ENCODE peak calls at places on chromosomes 13 and 19, in seven cellular contexts. B is psoas muscle; O is tibial artery; S is PC-9; R is Peyer's patch; D is coronary artery; E is CD8-positive, alpha-beta T cell. Y is an unnamed sample.

GRCh38 chr19:13712767-13713201 is 51.5 kb upstream of the MRI1 start:
- DNase-seq in B (no peak), O (no peak), S (no peak), R (no peak), D (no peak), E (no peak), Y (no peak)

GRCh38 chr19:5340637-5341447 is at the start of gene PTPRS:
- DNase-seq in B (peak; percentile 83), O (peak; percentile 76), S (no peak), R (peak; percentile 70), D (no peak), E (peak; percentile 85), Y (peak; percentile 35)

GRCh38 chr19:8494158-8494557 is 8.3 kb downstream of the PRAM1 start:
- DNase-seq in B (no peak), O (no peak), S (no peak), R (no peak), D (no peak), E (no peak), Y (no peak)

GRCh38 chr19:3902317-3902973 is 22.0 kb downstream of the ATCAY start:
- DNase-seq in B (no peak), O (no peak), S (no peak), R (no peak), D (no peak), E (no peak), Y (no peak)

GRCh38 chr13:19781526-19781925 is 1.2 kb downstream of the PSPC1 start:
- DNase-seq in B (no peak), O (no peak), S (no peak), R (no peak), D (no peak), E (no peak), Y (no peak)

GRCh38 chr13:52161193-52161646 is 1.8 kb upstream of the NEK3 start:
- DNase-seq in B (no peak), O (no peak), S (no peak), R (no peak), D (no peak), E (no peak), Y (no peak)

GRCh38 chr13:20102776-20103175 is 58.1 kb downstream of the GJA3 start:
- DNase-seq in B (no peak), O (no peak), S (no peak), R (no peak), D (no peak), E (no peak), Y (no peak)

GRCh38 chr13:36074659-36075058 is 56.5 kb downstream of the DCLK1 start:
- DNase-seq in B (no peak), O (no peak), S (no peak), R (no peak), D (no peak), E (no peak), Y (no peak)

GRCh38 chr19:18156841-18157464 is 4.0 kb downstream of the PIK3R2 start:
- DNase-seq in B (peak; percentile 79), O (peak; percentile 90), S (no peak), R (peak; percentile 94), D (no peak), E (no peak), Y (peak; percentile 86)

GRCh38 chr19:10961763-10962536 is 1.1 kb downstream of the SMARCA4 start:
- DNase-seq in B (no peak), O (no peak), S (no peak), R (no peak), D (no peak), E (no peak), Y (no peak)

GRCh38 chr19:6778386-6778785 is 5.9 kb downstream of the VAV1 start:
- DNase-seq in B (no peak), O (no peak), S (no peak), R (no peak), D (no peak), E (no peak), Y (no peak)

GRCh38 chr19:13381827-13382632 is 124.2 kb downstream of the CACNA1A start:
- DNase-seq in B (no peak), O (no peak), S (no peak), R (no peak), D (no peak), E (no peak), Y (no peak)

GRCh38 chr19:11560404-11560988 is 1.5 kb upstream of the ELOF1 start:
- DNase-seq in B (no peak), O (no peak), S (peak; percentile 61), R (no peak), D (no peak), E (peak; percentile 61), Y (no peak)

GRCh38 chr13:52738719-52739467 is 727 bp downstream of the CNMD start:
- DNase-seq in B (no peak), O (no peak), S (no peak), R (peak; percentile 46), D (no peak), E (peak; percentile 36), Y (no peak)

GRCh38 chr13:91922969-91923592 is 524.7 kb downstream of the GPC5 start:
- DNase-seq in B (no peak), O (no peak), S (no peak), R (no peak), D (no peak), E (no peak), Y (no peak)

GRCh38 chr13:22592515-22592914 is 588.3 kb upstream of the SGCG start:
- DNase-seq in B (no peak), O (no peak), S (no peak), R (no peak), D (no peak), E (no peak), Y (no peak)

GRCh38 chr19:29612121-29612520 is 6.0 kb downstream of the POP4 start:
- DNase-seq in B (no peak), O (no peak), S (no peak), R (no peak), D (no peak), E (no peak), Y (no peak)

GRCh38 chr13:40963927-40964326 is 55.2 kb downstream of the ELF1 start:
- DNase-seq in B (no peak), O (no peak), S (peak; percentile 69), R (no peak), D (no peak), E (no peak), Y (no peak)

GRCh38 chr13:40961826-40962225 is 57.3 kb downstream of the ELF1 start:
- DNase-seq in B (no peak), O (no peak), S (no peak), R (no peak), D (no peak), E (no peak), Y (no peak)

GRCh38 chr13:40968416-40969000 is 50.6 kb downstream of the ELF1 start:
- DNase-seq in B (no peak), O (no peak), S (no peak), R (no peak), D (no peak), E (no peak), Y (no peak)

GRCh38 chr13:40969169-40969901 is 49.8 kb downstream of the ELF1 start:
- DNase-seq in B (no peak), O (no peak), S (no peak), R (no peak), D (no peak), E (peak; percentile 18), Y (peak; percentile 50)

DNA sequence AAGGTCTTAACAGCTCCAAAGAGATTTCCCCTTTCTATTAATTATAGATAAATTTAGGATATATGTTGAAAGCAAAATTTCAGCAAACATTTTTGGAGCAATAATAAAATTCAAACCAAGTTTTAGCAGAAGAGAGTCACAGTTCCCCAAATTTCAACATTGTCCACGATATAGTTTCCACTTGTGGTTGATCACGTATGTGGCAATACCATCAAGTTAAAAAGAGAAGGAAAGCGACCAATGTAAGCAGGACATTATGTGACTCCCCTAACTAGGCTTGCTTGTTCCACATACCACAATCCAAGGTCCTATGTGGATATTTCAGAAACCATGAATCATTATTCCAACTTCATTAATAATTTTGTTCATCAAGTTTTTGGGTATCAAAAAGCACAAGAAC is 52.8 kb downstream of the ELF1 start:
- DNase-seq in B (no peak), O (no peak), S (no peak), R (no peak), D (no peak), E (no peak), Y (no peak)
- H3K4me3 ChIP-seq in B (no peak overlapping the region), O (no peak overlapping the region), S (no peak overlapping the region), R (no peak overlapping the region), D (no peak overlapping the region), E (no peak overlapping the region), Y (no peak overlapping the region)

DNA sequence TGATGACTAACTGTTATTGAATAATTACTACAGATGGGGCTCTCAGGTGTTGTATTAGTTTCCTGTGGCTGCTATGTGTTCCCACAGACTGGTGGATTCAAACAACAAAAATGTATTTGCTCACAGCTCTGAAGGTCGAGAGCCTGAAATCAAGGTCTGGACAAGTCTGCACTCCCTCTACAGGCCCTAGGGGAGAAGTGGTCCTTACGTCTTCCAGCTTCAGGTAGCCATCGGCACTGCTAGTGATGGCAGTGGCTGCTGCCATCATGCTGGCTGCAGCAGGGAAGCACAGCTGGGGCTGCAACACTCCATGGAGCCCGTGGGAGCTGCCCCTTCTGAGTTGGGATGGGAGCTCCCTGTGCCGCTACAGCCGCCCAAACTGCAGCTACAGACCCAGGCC is 1.9 kb downstream of the TEX26 start:
- DNase-seq in B (no peak), O (no peak), S (no peak), R (no peak), D (no peak), E (no peak), Y (no peak)
- TF ChIP-seq CTCF in B (no peak), O (no peak), S (no peak), R (no peak), D (no peak), E (no peak), Y (no peak)

GRCh38 chr13:67061750-67062149 is 168.4 kb downstream of the PCDH9 start:
- DNase-seq in B (no peak), O (no peak), S (no peak), R (no peak), D (no peak), E (no peak), Y (no peak)
- H3K27ac ChIP-seq in B (no peak overlapping the region), O (no peak overlapping the region), S (no peak overlapping the region), R (no peak overlapping the region), D (no peak overlapping the region), E (no peak overlapping the region), Y (no peak overlapping the region)

DNA sequence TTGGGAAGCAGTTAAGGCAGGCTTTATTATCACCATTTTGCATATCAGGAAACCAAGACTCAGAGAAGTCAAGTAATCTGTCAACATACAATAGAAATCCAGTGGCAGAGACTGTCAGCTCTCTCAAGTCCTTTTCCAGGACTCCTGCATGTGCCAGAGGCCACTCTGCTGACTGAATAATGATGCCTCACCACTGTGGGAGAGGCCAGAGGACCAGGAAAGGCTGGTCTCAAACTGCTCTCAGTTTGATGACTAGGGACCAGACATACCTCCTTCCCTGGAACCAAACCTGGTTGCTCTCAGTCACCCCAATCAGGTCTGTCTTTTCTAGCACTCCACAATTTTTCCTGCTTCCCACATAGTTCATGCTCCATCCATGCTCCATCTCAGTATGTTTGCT is 8.0 kb downstream of the RNASEH2B start:
- DNase-seq in B (no peak), O (no peak), S (no peak), R (no peak), D (no peak), E (no peak), Y (no peak)
- H3K4me3 ChIP-seq in B (no peak overlapping the region), O (no peak overlapping the region), S (no peak overlapping the region), R (no peak overlapping the region), D (no peak overlapping the region), E (no peak overlapping the region), Y (no peak overlapping the region)

GRCh38 chr13:37138169-37138568 is 32.7 kb upstream of the CSNK1A1L start:
- DNase-seq in B (no peak), O (no peak), S (no peak), R (no peak), D (no peak), E (no peak), Y (no peak)
- TF ChIP-seq CTCF in B (no peak), O (no peak), S (no peak), R (no peak), D (no peak), E (no peak), Y (no peak)

GRCh38 chr13:106917024-106917491 is 349.1 kb upstream of the ARGLU1 start:
- DNase-seq in B (peak; percentile 14), O (no peak), S (no peak), R (no peak), D (no peak), E (no peak), Y (no peak)
- H3K27ac ChIP-seq in B (peak overlapping the region; percentile 81), O (peak overlapping the region; percentile 84), S (no peak overlapping the region), R (peak overlapping the region; percentile 74), D (peak overlapping the region; percentile 80), E (no peak overlapping the region), Y (peak overlapping the region; percentile 87)

Y was measured in upper lobe of left lung.